ENCODE peak calls at places on chromosome 11, in five cellular contexts. One of them, this sample, is unnamed.

GRCh38 chr11:126257764-126258163 is 10.9 kb downstream of the SRPRA start:
- DNase-seq in right lobe of liver: no peak
- DNase-seq in omental fat pad: no peak
- DNase-seq in HepG2: no peak
- DNase-seq in left ventricle myocardium inferior: no peak
- DNase-seq in this sample: peak

GRCh38 chr11:6604081-6604626 is 580 bp downstream of the ILK start:
- DNase-seq in left ventricle myocardium inferior: no peak
- DNase-seq in omental fat pad: no peak
- DNase-seq in HepG2: peak
- DNase-seq in right lobe of liver: peak
- DNase-seq in this sample: peak

GRCh38 chr11:14422052-14422813 is 63.2 kb upstream of the RRAS2 start:
- DNase-seq in left ventricle myocardium inferior: peak
- DNase-seq in right lobe of liver: peak
- DNase-seq in HepG2: peak
- DNase-seq in omental fat pad: peak
- DNase-seq in this sample: peak

GRCh38 chr11:113484223-113484622 is 9.0 kb upstream of the DRD2 start:
- DNase-seq in right lobe of liver: no peak
- DNase-seq in left ventricle myocardium inferior: no peak
- DNase-seq in HepG2: no peak
- DNase-seq in omental fat pad: no peak
- DNase-seq in this sample: no peak

GRCh38 chr11:17597770-17598169 is 50.7 kb downstream of the OTOG start:
- DNase-seq in left ventricle myocardium inferior: no peak
- DNase-seq in omental fat pad: no peak
- DNase-seq in HepG2: no peak
- DNase-seq in right lobe of liver: peak
- DNase-seq in this sample: no peak

GRCh38 chr11:45332486-45332934 is 46.4 kb upstream of the SYT13 start:
- DNase-seq in omental fat pad: no peak
- DNase-seq in HepG2: peak
- DNase-seq in left ventricle myocardium inferior: no peak
- DNase-seq in right lobe of liver: no peak
- DNase-seq in this sample: peak

GRCh38 chr11:78978831-78979230 is 404.2 kb upstream of the NARS2 start:
- DNase-seq in left ventricle myocardium inferior: no peak
- DNase-seq in omental fat pad: no peak
- DNase-seq in HepG2: no peak
- DNase-seq in right lobe of liver: no peak
- DNase-seq in this sample: no peak

GRCh38 chr11:70319694-70320093 is 49.2 kb downstream of the PPFIA1 start:
- DNase-seq in HepG2: no peak
- DNase-seq in left ventricle myocardium inferior: peak
- DNase-seq in right lobe of liver: no peak
- DNase-seq in omental fat pad: no peak
- DNase-seq in this sample: no peak

GRCh38 chr11:120660024-120660565 is 148.5 kb downstream of the GRIK4 start:
- DNase-seq in omental fat pad: no peak
- DNase-seq in left ventricle myocardium inferior: no peak
- DNase-seq in right lobe of liver: peak
- DNase-seq in HepG2: peak
- DNase-seq in this sample: no peak

GRCh38 chr11:41984023-41984422 is 524.6 kb upstream of the LRRC4C start:
- DNase-seq in omental fat pad: no peak
- DNase-seq in right lobe of liver: no peak
- DNase-seq in left ventricle myocardium inferior: no peak
- DNase-seq in HepG2: no peak
- DNase-seq in this sample: no peak

GRCh38 chr11:134275534-134276395 is at the start of gene GLB1L3:
- DNase-seq in left ventricle myocardium inferior: no peak
- DNase-seq in omental fat pad: no peak
- DNase-seq in HepG2: no peak
- DNase-seq in right lobe of liver: no peak
- DNase-seq in this sample: peak

GRCh38 chr11:94924074-94925031 is 49.0 kb downstream of the CWC15 start:
- DNase-seq in HepG2: no peak
- DNase-seq in left ventricle myocardium inferior: no peak
- DNase-seq in right lobe of liver: no peak
- DNase-seq in omental fat pad: no peak
- DNase-seq in this sample: no peak

GRCh38 chr11:79076526-79077115 is 364.2 kb downstream of the TENM4 start:
- DNase-seq in right lobe of liver: peak
- DNase-seq in omental fat pad: peak
- DNase-seq in HepG2: peak
- DNase-seq in left ventricle myocardium inferior: peak
- DNase-seq in this sample: peak

GRCh38 chr11:26134481-26135355 is 197.2 kb upstream of the ANO3 start:
- DNase-seq in left ventricle myocardium inferior: no peak
- DNase-seq in right lobe of liver: no peak
- DNase-seq in omental fat pad: no peak
- DNase-seq in HepG2: peak
- DNase-seq in this sample: no peak

GRCh38 chr11:78414321-78415051 is 3.1 kb downstream of the GAB2 start:
- DNase-seq in left ventricle myocardium inferior: no peak
- DNase-seq in HepG2: no peak
- DNase-seq in omental fat pad: no peak
- DNase-seq in right lobe of liver: no peak
- DNase-seq in this sample: peak

GRCh38 chr11:926341-926916 is 759 bp downstream of the AP2A2 start:
- DNase-seq in left ventricle myocardium inferior: no peak
- DNase-seq in HepG2: no peak
- DNase-seq in omental fat pad: no peak
- DNase-seq in right lobe of liver: no peak
- DNase-seq in this sample: peak

GRCh38 chr11:119977881-119978280 is 160.0 kb downstream of the TRIM29 start:
- DNase-seq in HepG2: no peak
- DNase-seq in left ventricle myocardium inferior: no peak
- DNase-seq in right lobe of liver: peak
- DNase-seq in omental fat pad: no peak
- DNase-seq in this sample: no peak

GRCh38 chr11:85182437-85183109 is 444.6 kb downstream of the DLG2 start:
- DNase-seq in left ventricle myocardium inferior: no peak
- DNase-seq in HepG2: peak
- DNase-seq in right lobe of liver: no peak
- DNase-seq in omental fat pad: no peak
- DNase-seq in this sample: no peak

GRCh38 chr11:73623651-73624050 is 22.7 kb upstream of the PLEKHB1 start:
- DNase-seq in left ventricle myocardium inferior: no peak
- DNase-seq in right lobe of liver: no peak
- DNase-seq in HepG2: no peak
- DNase-seq in omental fat pad: no peak
- DNase-seq in this sample: no peak

GRCh38 chr11:82731691-82732277 is 1.9 kb downstream of the FAM181B start:
- DNase-seq in HepG2: no peak
- DNase-seq in omental fat pad: no peak
- DNase-seq in left ventricle myocardium inferior: no peak
- DNase-seq in right lobe of liver: no peak
- DNase-seq in this sample: no peak

GRCh38 chr11:133931449-133932060 is 25.2 kb downstream of the IGSF9B start:
- DNase-seq in HepG2: no peak
- DNase-seq in right lobe of liver: no peak
- DNase-seq in omental fat pad: no peak
- DNase-seq in left ventricle myocardium inferior: no peak
- DNase-seq in this sample: no peak

GRCh38 chr11:76155455-76156232 is 50.7 kb downstream of the WNT11 start:
- DNase-seq in right lobe of liver: no peak
- DNase-seq in omental fat pad: no peak
- DNase-seq in HepG2: no peak
- DNase-seq in left ventricle myocardium inferior: no peak
- DNase-seq in this sample: no peak

GRCh38 chr11:11468919-11469318 is 115.9 kb upstream of the CSNK2A3 start:
- DNase-seq in omental fat pad: no peak
- DNase-seq in HepG2: no peak
- DNase-seq in left ventricle myocardium inferior: no peak
- DNase-seq in right lobe of liver: no peak
- DNase-seq in this sample: no peak

GRCh38 chr11:24589064-24589463 is 92.2 kb downstream of the LUZP2 start:
- DNase-seq in HepG2: no peak
- DNase-seq in left ventricle myocardium inferior: no peak
- DNase-seq in right lobe of liver: no peak
- DNase-seq in omental fat pad: no peak
- DNase-seq in this sample: no peak

GRCh38 chr11:45924036-45924915 is 1.8 kb downstream of the LARGE2 start:
- DNase-seq in right lobe of liver: no peak
- DNase-seq in omental fat pad: no peak
- DNase-seq in left ventricle myocardium inferior: peak
- DNase-seq in HepG2: no peak
- DNase-seq in this sample: no peak

GRCh38 chr11:78822931-78823423 is 248.3 kb upstream of the NARS2 start:
- DNase-seq in HepG2: no peak
- DNase-seq in right lobe of liver: no peak
- DNase-seq in omental fat pad: no peak
- DNase-seq in left ventricle myocardium inferior: peak
- DNase-seq in this sample: no peak

GRCh38 chr11:75597636-75598035 is 35.6 kb downstream of the SERPINH1 start:
- DNase-seq in HepG2: peak
- DNase-seq in omental fat pad: no peak
- DNase-seq in right lobe of liver: no peak
- DNase-seq in left ventricle myocardium inferior: no peak
- DNase-seq in this sample: no peak

GRCh38 chr11:123616505-123617198 is 37.8 kb downstream of the SCN3B start:
- DNase-seq in HepG2: no peak
- DNase-seq in left ventricle myocardium inferior: peak
- DNase-seq in right lobe of liver: no peak
- DNase-seq in omental fat pad: no peak
- DNase-seq in this sample: peak

GRCh38 chr11:75762885-75763284 is 5.7 kb upstream of the DGAT2 start:
- DNase-seq in right lobe of liver: peak
- DNase-seq in omental fat pad: no peak
- DNase-seq in HepG2: peak
- DNase-seq in left ventricle myocardium inferior: no peak
- DNase-seq in this sample: no peak

GRCh38 chr11:2826679-2827056 is 58.9 kb downstream of the CDKN1C start:
- DNase-seq in omental fat pad: no peak
- DNase-seq in right lobe of liver: no peak
- DNase-seq in HepG2: no peak
- DNase-seq in left ventricle myocardium inferior: peak
- DNase-seq in this sample: no peak

GRCh38 chr11:2698386-2699184 is 1.2 kb downstream of the KCNQ1OT1 start:
- DNase-seq in right lobe of liver: peak
- DNase-seq in left ventricle myocardium inferior: peak
- DNase-seq in omental fat pad: no peak
- DNase-seq in HepG2: no peak
- DNase-seq in this sample: no peak

GRCh38 chr11:124608146-124608545 is 3.1 kb upstream of the PANX3 start:
- DNase-seq in omental fat pad: no peak
- DNase-seq in left ventricle myocardium inferior: no peak
- DNase-seq in right lobe of liver: no peak
- DNase-seq in HepG2: no peak
- DNase-seq in this sample: no peak

This sample was measured in hepatic stellate cell.